ENCODE peak calls at places on chromosomes 5 and 9, in six cellular contexts. C, L, O, U, M and X are unnamed samples. For H3K27me3, the result is how much of the 10 kb centered on the place peaks cover.

GRCh38 chr9:130995399-130995941 is 13.5 kb upstream of the LAMC3 start:
- DNase-seq in M (peak), O (no peak), L (peak), U (peak), C (no peak), X (peak)

GRCh38 chr9:33025572-33026347 is 687 bp downstream of the DNAJA1 start:
- DNase-seq in C (peak), O (no peak), U (peak), L (peak), M (peak), X (peak)

GRCh38 chr5:147065071-147065470 is 169.8 kb upstream of the STK32A start:
- DNase-seq in M (no peak), U (no peak), O (no peak), L (no peak), C (no peak), X (no peak)

GRCh38 chr5:31908396-31908795 is 265.7 kb downstream of the GOLPH3 start:
- DNase-seq in O (no peak), M (no peak), U (no peak), C (no peak), L (no peak), X (no peak)

GRCh38 chr5:139660105-139660915 is 12.2 kb downstream of the CXXC5 start:
- DNase-seq in L (no peak), U (peak), O (no peak), M (peak), C (no peak), X (peak)

GRCh38 chr5:78659714-78660113 is 11.1 kb upstream of the LHFPL2 start:
- DNase-seq in M (no peak), L (no peak), C (peak), O (no peak), U (no peak), X (no peak)

GRCh38 chr9:88388203-88388885 is at the start of gene SPIN1:
- DNase-seq in O (peak), L (peak), U (peak), M (peak), C (peak), X (peak)

GRCh38 chr5:31638286-31638685 is 645 bp upstream of the PDZD2 start:
- DNase-seq in L (peak), M (no peak), U (no peak), O (no peak), C (no peak), X (peak)

GRCh38 chr5:32170303-32171170 is 3.6 kb downstream of the GOLPH3 start:
- DNase-seq in L (no peak), U (peak), M (peak), O (no peak), C (no peak), X (peak)

GRCh38 chr5:64195981-64196380 is 30.3 kb downstream of the RNF180 start:
- DNase-seq in U (no peak), C (no peak), O (no peak), L (no peak), M (no peak), X (no peak)

GRCh38 chr5:179272326-179273073 is 72.8 kb downstream of the ADAMTS2 start:
- DNase-seq in L (peak), O (no peak), M (no peak), C (no peak), U (no peak), X (no peak)

GRCh38 chr9:114588150-114588663 is 638 bp downstream of the ATP6V1G1 start:
- DNase-seq in M (no peak), L (peak), C (no peak), O (no peak), U (no peak), X (peak)

GRCh38 chr5:15391648-15392392 is 108.2 kb upstream of the FBXL7 start:
- DNase-seq in O (no peak), U (no peak), L (peak), C (no peak), M (no peak), X (peak)

GRCh38 chr9:127919253-127919815 is 2.5 kb upstream of the ST6GALNAC4 start:
- DNase-seq in O (peak), L (no peak), C (no peak), M (no peak), U (peak), X (peak)

GRCh38 chr9:135256568-135257354 is 169.3 kb downstream of the OLFM1 start:
- DNase-seq in U (no peak), O (no peak), C (no peak), L (no peak), M (no peak), X (no peak)

GRCh38 chr5:156694556-156694955 is 155.5 kb upstream of the PPP1R2B start:
- DNase-seq in O (no peak), L (no peak), C (no peak), M (peak), U (no peak), X (no peak)

GRCh38 chr5:173954671-173955605 is 34.0 kb upstream of the C5orf47 start:
- DNase-seq in M (no peak), U (peak), C (peak), L (no peak), O (no peak), X (peak)

GRCh38 chr5:42036379-42036778 is 111.3 kb downstream of the FBXO4 start:
- DNase-seq in O (no peak), C (no peak), M (no peak), L (no peak), U (no peak), X (no peak)

GRCh38 chr5:141493500-141494422 is 4.9 kb downstream of the PCDHGC5 start:
- DNase-seq in U (no peak), M (no peak), O (no peak), C (no peak), L (no peak), X (peak)

GRCh38 chr5:138469540-138470321 is 4.5 kb downstream of the EGR1 start:
- DNase-seq in L (peak), U (no peak), O (peak), C (no peak), M (peak), X (peak)

GRCh38 chr5:117805058-117805457 is 1183.3 kb downstream of the DTWD2 start:
- DNase-seq in C (no peak), U (no peak), L (no peak), O (no peak), M (no peak), X (no peak)

GRCh38 chr9:33263936-33264472 is 504 bp downstream of the BAG1 start:
- DNase-seq in C (peak), L (no peak), U (no peak), O (no peak), M (peak), X (peak)

GRCh38 chr9:122315534-122315933 is 50.9 kb downstream of the MRRF start:
- DNase-seq in M (no peak), L (no peak), C (no peak), U (no peak), O (no peak), X (no peak)

GRCh38 chr5:88858392-88858791 is 24.6 kb downstream of the MEF2C start:
- DNase-seq in O (no peak), L (no peak), U (no peak), C (no peak), M (no peak), X (no peak)

GRCh38 chr9:114452219-114453169 is 52.8 kb downstream of the WHRN start:
- DNase-seq in C (peak), L (no peak), O (no peak), M (no peak), U (no peak), X (no peak)

GRCh38 chr5:55570026-55570425 is 35.3 kb upstream of the PLPP1 start:
- DNase-seq in L (peak), U (no peak), M (no peak), C (no peak), O (no peak), X (peak)

GRCh38 chr5:175321927-175322532 is 122.0 kb downstream of the DRD1 start:
- DNase-seq in L (peak), M (no peak), O (peak), U (peak), C (peak), X (peak)

GRCh38 chr5:68673451-68674180 is 420.2 kb upstream of the SLC30A5 start:
- DNase-seq in L (no peak), U (no peak), O (no peak), M (no peak), C (no peak), X (no peak)

GRCh38 chr5:115423541-115423940 is 121.0 kb downstream of the FEM1C start:
- DNase-seq in M (no peak), U (no peak), C (no peak), L (peak), O (no peak), X (peak)

GRCh38 chr9:137619240-137620090 is 660 bp downstream of the EHMT1 start:
- DNase-seq in O (no peak), M (no peak), L (peak), U (peak), C (peak), X (peak)

GRCh38 chr5:1272201-1272600 is 22.7 kb downstream of the TERT start:
- DNase-seq in M (no peak), L (no peak), O (no peak), U (no peak), C (no peak), X (no peak)

GRCh38 chr9:121779381-121780117 is 128.1 kb downstream of the DAB2IP start:
- DNase-seq in M (no peak), C (no peak), L (peak), O (no peak), U (no peak), X (no peak)

GRCh38 chr5:31283326-31283725 is 89.8 kb downstream of the CDH6 start:
- DNase-seq in O (no peak), L (no peak), U (no peak), C (no peak), M (no peak), X (no peak)

GRCh38 chr9:85043248-85043647 is 373.7 kb downstream of the NTRK2 start:
- DNase-seq in O (no peak), M (no peak), C (no peak), L (no peak), U (no peak), X (no peak)

GRCh38 chr9:116238751-116239340 is 85.3 kb downstream of the PAPPA start:
- DNase-seq in U (no peak), C (no peak), L (no peak), M (no peak), O (no peak), X (peak)

GRCh38 chr5:32690153-32690552 is 21.0 kb upstream of the NPR3 start:
- DNase-seq in O (no peak), U (peak), L (no peak), M (no peak), C (no peak), X (peak)

GRCh38 chr9:23851024-23851629 is 25.1 kb upstream of the ELAVL2 start:
- DNase-seq in U (no peak), O (no peak), L (peak), C (no peak), M (peak), X (peak)

GRCh38 chr9:34451545-34451944 is 6.8 kb downstream of the FAM219A start:
- DNase-seq in C (no peak), U (no peak), M (no peak), O (no peak), L (no peak), X (peak)
- TF ChIP-seq EZH2phosphoT487 in C (no peak), U (no peak), M (no peak), O (no peak), L (no peak), X (no peak)

GRCh38 chr5:71681282-71681681 is 37.8 kb upstream of the CARTPT start:
- DNase-seq in L (no peak), C (no peak), U (no peak), O (no peak), M (no peak), X (peak)

GRCh38 chr5:71679714-71680113 is 39.4 kb upstream of the CARTPT start:
- DNase-seq in C (no peak), U (no peak), M (no peak), L (no peak), O (no peak), X (no peak)

GRCh38 chr5:71680510-71680909 is 38.6 kb upstream of the CARTPT start:
- DNase-seq in U (no peak), O (no peak), L (no peak), C (no peak), M (no peak), X (no peak)

DNA sequence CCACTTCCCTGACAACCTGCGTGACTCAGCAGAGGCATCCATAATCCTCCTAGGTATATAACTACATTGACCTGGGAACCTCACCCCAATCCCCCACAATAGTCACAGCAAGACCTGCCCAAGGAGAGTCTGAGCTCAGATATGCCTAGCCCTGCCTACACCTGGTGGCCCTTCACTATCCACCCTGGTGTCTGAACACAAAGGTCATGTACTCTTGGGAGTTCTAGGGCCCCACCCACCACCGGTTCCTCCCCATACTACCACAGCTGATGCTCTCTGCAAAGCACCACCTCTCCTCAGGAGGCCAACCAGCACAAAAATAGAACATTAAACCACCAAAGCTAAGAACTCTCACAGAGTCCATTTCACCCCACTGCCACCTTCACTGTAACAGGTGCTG is 34.8 kb upstream of the CARTPT start:
- DNase-seq in C (no peak), M (no peak), U (no peak), L (no peak), O (no peak), X (no peak)
- H3K27me3 ChIP-seq in C (under half), M (under half), U (under half), L (under half), O (under half), X (under half)

GRCh38 chr9:136398286-136398685 is 1.7 kb downstream of the SNAPC4 start:
- DNase-seq in M (no peak), O (no peak), C (no peak), L (no peak), U (no peak), X (no peak)
- H3K9ac ChIP-seq in M (peak), O (peak), C (peak), L (no peak), U (peak), X (peak)

DNA sequence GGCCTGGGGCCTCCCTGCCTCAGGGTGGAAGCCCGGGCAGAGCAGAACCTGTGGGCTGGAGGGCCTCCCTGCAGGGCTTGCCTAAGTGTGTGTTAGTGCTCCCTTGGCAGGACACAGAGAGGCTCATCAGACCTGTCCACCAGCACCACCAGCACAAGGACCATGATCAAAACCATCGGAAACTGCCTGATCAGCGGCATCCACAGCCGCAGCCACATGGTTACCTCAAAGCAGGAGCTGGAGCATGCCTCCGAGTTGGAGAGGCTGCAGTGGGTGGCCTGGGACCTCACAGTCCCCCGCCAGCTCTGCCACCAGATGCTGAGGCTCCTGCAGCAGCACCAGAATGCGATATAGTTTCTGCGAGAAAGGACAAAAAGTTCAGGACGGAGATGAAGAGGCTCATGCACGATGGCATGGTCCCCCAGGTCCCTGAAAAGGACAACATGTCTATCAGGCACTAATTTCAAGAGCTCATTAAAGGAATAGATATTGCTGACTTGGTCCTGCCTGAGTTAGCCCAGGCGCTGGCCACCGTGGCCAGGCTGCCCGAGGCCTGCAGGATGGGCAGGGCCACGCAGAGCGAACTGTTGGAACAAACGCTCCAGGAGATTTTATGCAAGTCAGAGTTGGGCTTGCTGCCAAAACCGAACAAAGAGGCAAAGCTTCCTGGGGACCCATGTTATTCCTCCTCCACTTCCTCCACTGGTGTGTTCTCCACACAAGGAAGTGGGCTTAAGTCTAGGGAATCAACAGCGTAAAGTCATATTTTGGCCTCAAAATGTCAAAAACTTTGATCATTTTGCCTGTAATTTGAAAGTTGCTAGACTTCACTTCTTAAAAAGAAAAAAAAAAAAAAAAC is 72.5 kb downstream of the PTPDC1 start:
- DNase-seq in U (peak), O (no peak), C (no peak), M (no peak), L (no peak), X (peak)
- TF ChIP-seq EZH2phosphoT487 in U (no peak), O (no peak), C (no peak), M (no peak), L (no peak), X (no peak)